ENCODE peak calls at places on chromosomes 2 and 18, in seven cellular contexts. One of them, this sample, is unnamed.

GRCh38 chr2:202017940-202018339 is 15.7 kb upstream of the FZD7 start:
- DNase-seq in body of pancreas: no peak
- DNase-seq in uterus: no peak
- DNase-seq in WTC11: no peak
- DNase-seq in tibial nerve: no peak
- DNase-seq in ovary: no peak
- DNase-seq in Caco-2: no peak
- DNase-seq in this sample: no peak

GRCh38 chr2:24471662-24472061 is 19.4 kb upstream of the NCOA1 start:
- DNase-seq in WTC11: no peak
- DNase-seq in ovary: no peak
- DNase-seq in body of pancreas: no peak
- DNase-seq in tibial nerve: no peak
- DNase-seq in uterus: no peak
- DNase-seq in Caco-2: no peak
- DNase-seq in this sample: no peak

GRCh38 chr2:68500649-68501048 is 33.3 kb downstream of the APLF start:
- DNase-seq in tibial nerve: no peak
- DNase-seq in uterus: no peak
- DNase-seq in body of pancreas: no peak
- DNase-seq in ovary: no peak
- DNase-seq in WTC11: no peak
- DNase-seq in Caco-2: no peak
- DNase-seq in this sample: no peak

GRCh38 chr2:85811173-85811849 is 57.5 kb downstream of the ATOH8 start:
- DNase-seq in WTC11: no peak
- DNase-seq in uterus: peak
- DNase-seq in ovary: peak
- DNase-seq in Caco-2: no peak
- DNase-seq in body of pancreas: no peak
- DNase-seq in tibial nerve: no peak
- DNase-seq in this sample: no peak

GRCh38 chr2:36912692-36913091 is 53.6 kb downstream of the STRN start:
- DNase-seq in WTC11: no peak
- DNase-seq in Caco-2: no peak
- DNase-seq in body of pancreas: no peak
- DNase-seq in tibial nerve: no peak
- DNase-seq in ovary: no peak
- DNase-seq in uterus: no peak
- DNase-seq in this sample: no peak

GRCh38 chr2:10039658-10040410 is 3.5 kb upstream of the KLF11 start:
- DNase-seq in WTC11: no peak
- DNase-seq in ovary: no peak
- DNase-seq in tibial nerve: no peak
- DNase-seq in body of pancreas: peak
- DNase-seq in Caco-2: no peak
- DNase-seq in uterus: no peak
- DNase-seq in this sample: peak

GRCh38 chr2:75186829-75187228 is 12.5 kb downstream of the TACR1 start:
- DNase-seq in WTC11: no peak
- DNase-seq in Caco-2: no peak
- DNase-seq in ovary: peak
- DNase-seq in body of pancreas: no peak
- DNase-seq in uterus: peak
- DNase-seq in tibial nerve: no peak
- DNase-seq in this sample: peak

GRCh38 chr2:94956797-94957391 is 68.6 kb upstream of the MAL start:
- DNase-seq in body of pancreas: peak
- DNase-seq in ovary: no peak
- DNase-seq in tibial nerve: peak
- DNase-seq in WTC11: peak
- DNase-seq in Caco-2: no peak
- DNase-seq in uterus: no peak
- DNase-seq in this sample: no peak

GRCh38 chr2:27583390-27583915 is 611 bp downstream of the ZNF512 start:
- DNase-seq in body of pancreas: no peak
- DNase-seq in ovary: no peak
- DNase-seq in WTC11: no peak
- DNase-seq in uterus: no peak
- DNase-seq in Caco-2: no peak
- DNase-seq in tibial nerve: no peak
- DNase-seq in this sample: no peak

GRCh38 chr2:147665035-147665434 is 179.8 kb upstream of the ACVR2A start:
- DNase-seq in uterus: no peak
- DNase-seq in tibial nerve: no peak
- DNase-seq in Caco-2: no peak
- DNase-seq in body of pancreas: no peak
- DNase-seq in WTC11: no peak
- DNase-seq in ovary: no peak
- DNase-seq in this sample: no peak

GRCh38 chr2:42843611-42844010 is 51.2 kb upstream of the HAAO start:
- DNase-seq in tibial nerve: no peak
- DNase-seq in uterus: no peak
- DNase-seq in body of pancreas: no peak
- DNase-seq in Caco-2: no peak
- DNase-seq in WTC11: no peak
- DNase-seq in ovary: no peak
- DNase-seq in this sample: no peak

GRCh38 chr2:136530154-136530553 is 235.2 kb upstream of the THSD7B start:
- DNase-seq in uterus: no peak
- DNase-seq in ovary: no peak
- DNase-seq in tibial nerve: no peak
- DNase-seq in Caco-2: no peak
- DNase-seq in body of pancreas: no peak
- DNase-seq in WTC11: no peak
- DNase-seq in this sample: no peak

GRCh38 chr2:74864728-74865722 is 31.1 kb downstream of the HK2 start:
- DNase-seq in WTC11: peak
- DNase-seq in tibial nerve: no peak
- DNase-seq in Caco-2: no peak
- DNase-seq in ovary: peak
- DNase-seq in uterus: no peak
- DNase-seq in body of pancreas: no peak
- DNase-seq in this sample: no peak

GRCh38 chr2:197294260-197294659 is 16.3 kb downstream of the ANKRD44 start:
- DNase-seq in WTC11: no peak
- DNase-seq in body of pancreas: no peak
- DNase-seq in tibial nerve: no peak
- DNase-seq in ovary: no peak
- DNase-seq in Caco-2: no peak
- DNase-seq in uterus: no peak
- DNase-seq in this sample: no peak

GRCh38 chr2:59249441-59250330 is 1008.6 kb upstream of the FANCL start:
- DNase-seq in tibial nerve: no peak
- DNase-seq in ovary: no peak
- DNase-seq in body of pancreas: no peak
- DNase-seq in WTC11: no peak
- DNase-seq in uterus: no peak
- DNase-seq in Caco-2: no peak
- DNase-seq in this sample: no peak

GRCh38 chr2:7279421-7279949 is 362.3 kb downstream of the RNF144A start:
- DNase-seq in body of pancreas: no peak
- DNase-seq in tibial nerve: no peak
- DNase-seq in WTC11: no peak
- DNase-seq in uterus: no peak
- DNase-seq in ovary: no peak
- DNase-seq in Caco-2: no peak
- DNase-seq in this sample: no peak

GRCh38 chr2:218024336-218024735 is 21.5 kb upstream of the TNS1 start:
- DNase-seq in body of pancreas: peak
- DNase-seq in WTC11: peak
- DNase-seq in ovary: peak
- DNase-seq in Caco-2: peak
- DNase-seq in uterus: peak
- DNase-seq in tibial nerve: no peak
- DNase-seq in this sample: peak

GRCh38 chr2:45390856-45391255 is 220.2 kb downstream of the SRBD1 start:
- DNase-seq in uterus: no peak
- DNase-seq in ovary: no peak
- DNase-seq in Caco-2: no peak
- DNase-seq in body of pancreas: no peak
- DNase-seq in WTC11: no peak
- DNase-seq in tibial nerve: no peak
- DNase-seq in this sample: no peak

DNA sequence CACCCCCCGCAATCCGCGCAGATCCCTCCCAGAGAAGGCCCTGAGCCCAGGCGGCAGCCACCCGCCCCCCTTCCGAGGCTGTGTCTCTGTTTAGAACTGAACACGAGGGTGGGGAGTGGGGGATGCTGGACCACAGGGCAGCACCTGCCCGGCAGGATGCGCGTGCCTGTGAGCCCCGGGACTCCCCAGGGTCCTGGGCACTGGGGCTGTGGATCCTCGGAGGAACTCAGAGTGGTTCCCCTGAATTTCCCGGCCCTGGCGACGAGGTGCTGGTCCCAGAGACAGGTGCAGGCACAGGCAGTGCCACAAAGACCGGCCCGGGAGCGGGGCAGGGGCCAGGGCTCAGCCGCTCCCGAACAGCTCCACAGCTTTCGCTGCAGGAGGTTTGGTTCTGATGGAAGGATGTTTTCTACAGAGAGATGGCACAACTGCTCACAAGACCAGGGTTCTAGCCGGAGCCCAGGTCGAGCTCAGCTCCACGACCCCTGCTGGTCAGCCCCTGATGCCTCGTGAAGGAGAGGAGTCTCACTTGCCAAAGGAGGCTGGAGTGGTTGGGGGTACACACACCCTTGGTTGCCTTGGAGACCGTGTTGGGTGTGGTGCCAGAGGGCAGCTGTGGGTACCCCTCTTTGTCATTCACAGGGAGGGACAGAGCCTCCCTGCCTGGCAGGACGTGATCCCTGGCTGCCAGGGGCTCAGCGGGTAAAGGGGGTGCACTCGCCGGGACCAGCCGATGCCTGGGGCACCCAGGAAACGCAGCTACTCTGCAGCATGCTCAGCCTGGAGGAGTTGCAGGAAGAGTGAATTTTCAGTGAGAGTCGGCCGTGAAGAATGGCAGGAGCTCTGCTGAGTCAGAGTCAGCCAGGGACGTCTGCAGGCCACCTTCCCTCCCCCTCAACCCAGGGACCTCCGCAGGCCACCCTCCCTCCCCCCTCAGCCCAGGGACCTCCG is 4.4 kb upstream of the NEU4 start:
- DNase-seq in tibial nerve: no peak
- DNase-seq in WTC11: no peak
- DNase-seq in Caco-2: no peak
- DNase-seq in body of pancreas: peak
- DNase-seq in ovary: peak
- DNase-seq in uterus: no peak
- DNase-seq in this sample: peak
- TF ChIP-seq CTCF in tibial nerve: no peak
- TF ChIP-seq CTCF in WTC11: no peak
- TF ChIP-seq CTCF in Caco-2: no peak
- TF ChIP-seq CTCF in body of pancreas: no peak
- TF ChIP-seq CTCF in ovary: no peak
- TF ChIP-seq CTCF in uterus: no peak
- TF ChIP-seq CTCF in this sample: no peak

DNA sequence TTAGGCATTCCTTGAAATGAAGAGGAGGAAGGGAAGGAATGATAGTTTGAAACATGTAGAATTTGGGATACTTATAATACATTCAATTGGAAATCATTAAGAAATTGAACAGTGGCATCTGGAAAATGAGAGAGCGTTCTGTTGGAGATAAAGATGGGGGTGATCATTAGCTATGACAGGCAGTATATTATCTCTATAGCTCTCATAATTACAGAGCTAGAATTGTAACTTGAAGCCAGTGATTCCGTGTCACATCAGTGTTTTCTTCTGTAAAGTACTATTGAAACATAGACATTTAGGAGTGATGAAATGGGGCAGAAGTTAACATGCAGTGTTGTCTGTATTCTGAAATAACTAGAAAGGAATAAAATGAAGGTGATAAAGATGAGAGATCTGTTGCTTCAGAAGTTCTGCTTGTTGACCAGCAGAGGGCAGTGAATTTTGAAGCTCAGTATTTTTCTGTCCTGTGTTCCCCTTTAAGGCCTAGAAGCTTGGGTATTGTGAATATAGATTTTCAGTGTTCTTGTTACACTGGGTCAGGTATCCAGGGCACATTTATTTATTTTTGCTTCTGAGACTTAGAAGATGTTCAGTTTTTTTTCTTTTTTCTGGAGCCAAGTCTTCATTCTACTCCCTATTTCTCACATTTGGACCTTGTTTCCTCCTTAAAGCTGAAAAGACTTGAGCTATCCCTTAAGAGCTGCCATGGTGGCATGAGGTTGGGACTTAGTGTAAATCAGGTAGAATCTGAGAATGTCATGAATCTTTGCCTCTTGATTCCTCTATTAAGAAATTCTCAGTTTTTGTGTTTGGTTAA is 157.4 kb downstream of the TAF4B start:
- DNase-seq in ovary: no peak
- DNase-seq in WTC11: no peak
- DNase-seq in Caco-2: no peak
- DNase-seq in body of pancreas: no peak
- DNase-seq in tibial nerve: no peak
- DNase-seq in uterus: no peak
- DNase-seq in this sample: no peak
- TF ChIP-seq CTCF in ovary: peak
- TF ChIP-seq CTCF in WTC11: no peak
- TF ChIP-seq CTCF in Caco-2: peak
- TF ChIP-seq CTCF in body of pancreas: peak
- TF ChIP-seq CTCF in tibial nerve: peak
- TF ChIP-seq CTCF in uterus: peak
- TF ChIP-seq CTCF in this sample: peak

GRCh38 chr18:34847408-34847807 is 137.3 kb downstream of the DTNA start:
- DNase-seq in uterus: no peak
- DNase-seq in ovary: no peak
- DNase-seq in WTC11: no peak
- DNase-seq in body of pancreas: no peak
- DNase-seq in tibial nerve: no peak
- DNase-seq in Caco-2: no peak
- DNase-seq in this sample: no peak

GRCh38 chr18:34848156-34848555 is 138.1 kb downstream of the DTNA start:
- DNase-seq in uterus: no peak
- DNase-seq in tibial nerve: no peak
- DNase-seq in WTC11: no peak
- DNase-seq in ovary: no peak
- DNase-seq in body of pancreas: no peak
- DNase-seq in Caco-2: no peak
- DNase-seq in this sample: no peak

DNA sequence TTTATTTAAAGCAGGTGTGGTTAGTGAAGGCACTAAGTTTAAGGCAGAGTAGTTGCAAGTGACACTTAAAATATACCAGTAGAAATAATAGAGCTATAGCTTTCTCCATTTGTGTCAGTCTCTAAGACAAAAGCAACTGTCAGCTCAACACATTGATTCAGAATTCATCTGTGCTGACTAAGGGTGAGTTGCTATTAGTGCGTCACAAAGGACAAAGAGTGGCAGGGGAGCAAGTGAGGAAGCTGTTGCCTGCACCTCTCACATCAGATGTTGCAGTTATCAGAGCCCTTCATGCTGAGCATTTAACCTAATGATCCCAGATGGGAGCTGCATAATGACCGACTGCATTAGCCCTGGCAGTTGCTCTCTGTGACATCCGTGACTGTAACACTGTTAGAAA is 138.6 kb downstream of the DTNA start:
- DNase-seq in WTC11: no peak
- DNase-seq in uterus: no peak
- DNase-seq in body of pancreas: no peak
- DNase-seq in tibial nerve: no peak
- DNase-seq in ovary: no peak
- DNase-seq in Caco-2: no peak
- DNase-seq in this sample: no peak
- TF ChIP-seq CTCF in WTC11: no peak
- TF ChIP-seq CTCF in uterus: no peak
- TF ChIP-seq CTCF in body of pancreas: no peak
- TF ChIP-seq CTCF in tibial nerve: no peak
- TF ChIP-seq CTCF in ovary: no peak
- TF ChIP-seq CTCF in Caco-2: no peak
- TF ChIP-seq CTCF in this sample: no peak

GRCh38 chr18:46343940-46344372 is 239.8 kb downstream of the HAUS1 start:
- DNase-seq in WTC11: peak
- DNase-seq in tibial nerve: peak
- DNase-seq in Caco-2: no peak
- DNase-seq in uterus: no peak
- DNase-seq in body of pancreas: peak
- DNase-seq in ovary: no peak
- DNase-seq in this sample: peak
- TF ChIP-seq CTCF in WTC11: no peak
- TF ChIP-seq CTCF in tibial nerve: no peak
- TF ChIP-seq CTCF in Caco-2: no peak
- TF ChIP-seq CTCF in uterus: no peak
- TF ChIP-seq CTCF in body of pancreas: no peak
- TF ChIP-seq CTCF in ovary: no peak
- TF ChIP-seq CTCF in this sample: no peak

This sample was measured in sigmoid colon.